ENCODE peak calls at places on chromosomes 6 and 20, in four cellular contexts. M is lung microvascular endothelial cell; T is myocyte; W is activated naive CD4-positive, alpha-beta T cell. R is an unnamed sample.

GRCh38 chr6:128569737-128570438 is 49.5 kb upstream of the PTPRK start:
- DNase-seq in T (peak), W (no peak), M (peak), R (no peak)

GRCh38 chr20:47551841-47552240 is 50.2 kb downstream of the NCOA3 start:
- DNase-seq in M (peak), T (peak), W (no peak), R (no peak)

GRCh38 chr6:143806282-143807102 is 36.6 kb upstream of the LTV1 start:
- DNase-seq in M (peak), W (no peak), T (peak), R (no peak)

GRCh38 chr6:15769471-15770088 is 106.8 kb upstream of the DTNBP1 start:
- DNase-seq in M (no peak), T (peak), W (no peak), R (no peak)

GRCh38 chr6:97925504-97925903 is 642.5 kb upstream of the MMS22L start:
- DNase-seq in T (no peak), W (no peak), M (no peak), R (no peak)

GRCh38 chr6:16338577-16339262 is 100.3 kb downstream of the GMPR start:
- DNase-seq in M (peak), T (peak), W (no peak), R (no peak)

GRCh38 chr20:3563548-3564177 is 92.8 kb downstream of the ATRN start:
- DNase-seq in W (no peak), M (peak), T (peak), R (no peak)

GRCh38 chr6:147514831-147515230 is 6.3 kb downstream of the SAMD5 start:
- DNase-seq in T (no peak), W (no peak), M (no peak), R (no peak)

GRCh38 chr6:18363746-18364145 is 23.4 kb upstream of the RNF144B start:
- DNase-seq in T (no peak), M (peak), W (no peak), R (no peak)

GRCh38 chr20:45905505-45906079 is 6.4 kb downstream of the PLTP start:
- DNase-seq in W (no peak), M (no peak), T (no peak), R (no peak)

GRCh38 chr6:21163110-21163837 is 430.3 kb upstream of the SOX4 start:
- DNase-seq in T (peak), M (no peak), W (no peak), R (no peak)

GRCh38 chr6:64683682-64684081 is 1023.3 kb downstream of the EYS start:
- DNase-seq in W (no peak), M (peak), T (peak), R (no peak)

GRCh38 chr6:137927777-137928218 is 60.7 kb downstream of the TNFAIP3 start:
- DNase-seq in T (peak), M (peak), W (peak), R (peak)

GRCh38 chr6:88380083-88380482 is 213.9 kb upstream of the CNR1 start:
- DNase-seq in M (peak), W (no peak), T (peak), R (no peak)

GRCh38 chr20:5073154-5074049 is 46.4 kb downstream of the PCNA start:
- DNase-seq in T (peak), M (peak), W (no peak), R (no peak)

GRCh38 chr6:42314571-42314950 is 96.9 kb upstream of the MRPS10 start:
- DNase-seq in M (peak), T (no peak), W (no peak), R (no peak)

GRCh38 chr6:129568015-129568414 is 142.0 kb downstream of the ARHGAP18 start:
- DNase-seq in W (no peak), T (no peak), M (no peak), R (no peak)

GRCh38 chr20:19433371-19434316 is 221.2 kb downstream of the SLC24A3 start:
- DNase-seq in M (no peak), T (no peak), W (no peak), R (no peak)

GRCh38 chr20:38298768-38299288 is 5.1 kb upstream of the BPI start:
- DNase-seq in W (no peak), T (no peak), M (peak), R (no peak)

GRCh38 chr6:103327079-103327478 is 1532.6 kb downstream of the HACE1 start:
- DNase-seq in M (no peak), T (peak), W (no peak), R (no peak)

GRCh38 chr6:91476000-91476399 is 889.1 kb upstream of the MAP3K7 start:
- DNase-seq in W (no peak), M (peak), T (peak), R (no peak)

GRCh38 chr6:42197574-42198362 is 3.0 kb upstream of the GUCA1B start:
- DNase-seq in W (no peak), T (peak), M (peak), R (no peak)

GRCh38 chr20:15814903-15815302 is 758.3 kb downstream of the KIF16B start:
- DNase-seq in T (peak), W (no peak), M (no peak), R (no peak)

GRCh38 chr6:6746334-6746969 is 157.9 kb downstream of the LY86 start:
- DNase-seq in W (no peak), T (peak), M (no peak), R (no peak)

GRCh38 chr6:9161731-9162130 is 726.4 kb upstream of the SLC35B3 start:
- DNase-seq in W (no peak), T (no peak), M (no peak), R (no peak)

GRCh38 chr6:84568971-84569370 is 195.4 kb downstream of the TBX18 start:
- DNase-seq in T (peak), W (no peak), M (peak), R (no peak)

GRCh38 chr20:19074828-19075516 is 137.5 kb upstream of the SLC24A3 start:
- DNase-seq in M (no peak), T (no peak), W (no peak), R (no peak)

GRCh38 chr6:142349215-142349823 is 47.5 kb downstream of the ADGRG6 start:
- DNase-seq in T (no peak), W (no peak), M (no peak), R (no peak)

GRCh38 chr6:15389759-15390723 is 144.2 kb downstream of the JARID2 start:
- DNase-seq in M (peak), T (peak), W (no peak), R (no peak)

GRCh38 chr20:19265646-19266374 is 53.4 kb downstream of the SLC24A3 start:
- DNase-seq in T (no peak), W (no peak), M (no peak), R (no peak)

GRCh38 chr20:11350126-11351005 is 567.3 kb upstream of the BTBD3 start:
- DNase-seq in W (no peak), M (no peak), T (no peak), R (no peak)

GRCh38 chr20:36861875-36862801 is 13.8 kb upstream of the TLDC2 start:
- DNase-seq in W (no peak), M (peak), T (peak), R (no peak)

GRCh38 chr20:50360218-50360672 is 149.9 kb upstream of the PTPN1 start:
- DNase-seq in M (no peak), W (no peak), T (no peak), R (no peak)

GRCh38 chr20:23021541-23021940 is 13.6 kb upstream of the SSTR4 start:
- DNase-seq in T (no peak), W (no peak), M (no peak), R (no peak)